ENCODE peak calls at places on chromosomes 11 and 22, in ten cellular contexts. One of them, this sample, is unnamed. For H3K4me1, the result is how much of the 10 kb centered on the place peaks cover.

GRCh38 chr22:41925783-41926460 is 684 bp downstream of the TNFRSF13C start:
- DNase-seq in testis: peak
- DNase-seq in body of pancreas: peak
- DNase-seq in colonic mucosa: peak
- DNase-seq in A549: peak
- DNase-seq in ovary: no peak
- DNase-seq in IMR-90: peak
- DNase-seq in HCT116: no peak
- DNase-seq in CD4-positive, CD25-positive, alpha-beta regulatory T cell: peak
- DNase-seq in lower lobe of right lung: peak
- DNase-seq in this sample: no peak

GRCh38 chr11:70105755-70106571 is 27.8 kb downstream of the ANO1 start:
- DNase-seq in lower lobe of right lung: no peak
- DNase-seq in testis: no peak
- DNase-seq in body of pancreas: peak
- DNase-seq in CD4-positive, CD25-positive, alpha-beta regulatory T cell: no peak
- DNase-seq in A549: no peak
- DNase-seq in HCT116: no peak
- DNase-seq in IMR-90: no peak
- DNase-seq in colonic mucosa: no peak
- DNase-seq in ovary: no peak
- DNase-seq in this sample: no peak

GRCh38 chr22:24772493-24773220 is 1.9 kb downstream of the PIWIL3 start:
- DNase-seq in body of pancreas: no peak
- DNase-seq in HCT116: peak
- DNase-seq in testis: no peak
- DNase-seq in ovary: no peak
- DNase-seq in lower lobe of right lung: no peak
- DNase-seq in A549: peak
- DNase-seq in CD4-positive, CD25-positive, alpha-beta regulatory T cell: no peak
- DNase-seq in colonic mucosa: no peak
- DNase-seq in IMR-90: peak
- DNase-seq in this sample: peak

GRCh38 chr11:6601041-6601461 is 2.4 kb downstream of the RRP8 start:
- DNase-seq in IMR-90: no peak
- DNase-seq in testis: no peak
- DNase-seq in A549: no peak
- DNase-seq in CD4-positive, CD25-positive, alpha-beta regulatory T cell: no peak
- DNase-seq in colonic mucosa: peak
- DNase-seq in body of pancreas: no peak
- DNase-seq in lower lobe of right lung: no peak
- DNase-seq in ovary: no peak
- DNase-seq in HCT116: no peak
- DNase-seq in this sample: no peak

GRCh38 chr11:127106938-127107337 is 106.4 kb upstream of the KIRREL3 start:
- DNase-seq in ovary: no peak
- DNase-seq in HCT116: no peak
- DNase-seq in body of pancreas: no peak
- DNase-seq in colonic mucosa: no peak
- DNase-seq in A549: no peak
- DNase-seq in CD4-positive, CD25-positive, alpha-beta regulatory T cell: no peak
- DNase-seq in testis: no peak
- DNase-seq in IMR-90: no peak
- DNase-seq in lower lobe of right lung: no peak
- DNase-seq in this sample: no peak

GRCh38 chr22:29121124-29121523 is 48.3 kb downstream of the KREMEN1 start:
- DNase-seq in body of pancreas: no peak
- DNase-seq in lower lobe of right lung: no peak
- DNase-seq in ovary: no peak
- DNase-seq in colonic mucosa: no peak
- DNase-seq in IMR-90: no peak
- DNase-seq in HCT116: no peak
- DNase-seq in CD4-positive, CD25-positive, alpha-beta regulatory T cell: no peak
- DNase-seq in testis: no peak
- DNase-seq in A549: no peak
- DNase-seq in this sample: no peak

GRCh38 chr11:45100338-45100737 is 46.1 kb upstream of the PRDM11 start:
- DNase-seq in lower lobe of right lung: no peak
- DNase-seq in HCT116: no peak
- DNase-seq in colonic mucosa: peak
- DNase-seq in A549: peak
- DNase-seq in CD4-positive, CD25-positive, alpha-beta regulatory T cell: peak
- DNase-seq in ovary: no peak
- DNase-seq in IMR-90: peak
- DNase-seq in body of pancreas: no peak
- DNase-seq in testis: no peak
- DNase-seq in this sample: no peak

GRCh38 chr11:99918761-99919160 is 768.3 kb upstream of the ARHGAP42 start:
- DNase-seq in A549: no peak
- DNase-seq in CD4-positive, CD25-positive, alpha-beta regulatory T cell: no peak
- DNase-seq in testis: no peak
- DNase-seq in lower lobe of right lung: no peak
- DNase-seq in ovary: no peak
- DNase-seq in body of pancreas: no peak
- DNase-seq in IMR-90: no peak
- DNase-seq in HCT116: no peak
- DNase-seq in colonic mucosa: no peak
- DNase-seq in this sample: no peak

GRCh38 chr22:23054531-23055257 is 15.6 kb upstream of the GNAZ start:
- DNase-seq in ovary: no peak
- DNase-seq in HCT116: no peak
- DNase-seq in lower lobe of right lung: no peak
- DNase-seq in IMR-90: no peak
- DNase-seq in CD4-positive, CD25-positive, alpha-beta regulatory T cell: no peak
- DNase-seq in colonic mucosa: peak
- DNase-seq in A549: no peak
- DNase-seq in testis: peak
- DNase-seq in body of pancreas: no peak
- DNase-seq in this sample: no peak

GRCh38 chr11:120112174-120112796 is 25.6 kb downstream of the TRIM29 start:
- DNase-seq in testis: no peak
- DNase-seq in body of pancreas: no peak
- DNase-seq in CD4-positive, CD25-positive, alpha-beta regulatory T cell: no peak
- DNase-seq in lower lobe of right lung: no peak
- DNase-seq in A549: no peak
- DNase-seq in HCT116: no peak
- DNase-seq in ovary: no peak
- DNase-seq in IMR-90: no peak
- DNase-seq in colonic mucosa: no peak
- DNase-seq in this sample: no peak

GRCh38 chr11:13238879-13239514 is 38.6 kb upstream of the BMAL1 start:
- DNase-seq in HCT116: peak
- DNase-seq in body of pancreas: peak
- DNase-seq in testis: peak
- DNase-seq in A549: peak
- DNase-seq in ovary: no peak
- DNase-seq in IMR-90: peak
- DNase-seq in lower lobe of right lung: peak
- DNase-seq in colonic mucosa: peak
- DNase-seq in CD4-positive, CD25-positive, alpha-beta regulatory T cell: peak
- DNase-seq in this sample: peak

GRCh38 chr11:23727821-23728220 is 769.0 kb upstream of the LUZP2 start:
- DNase-seq in colonic mucosa: no peak
- DNase-seq in lower lobe of right lung: no peak
- DNase-seq in HCT116: no peak
- DNase-seq in IMR-90: peak
- DNase-seq in testis: no peak
- DNase-seq in ovary: no peak
- DNase-seq in A549: peak
- DNase-seq in CD4-positive, CD25-positive, alpha-beta regulatory T cell: no peak
- DNase-seq in body of pancreas: no peak
- DNase-seq in this sample: no peak

GRCh38 chr22:46057206-46057605 is 80.2 kb upstream of the WNT7B start:
- DNase-seq in testis: peak
- DNase-seq in body of pancreas: peak
- DNase-seq in HCT116: no peak
- DNase-seq in CD4-positive, CD25-positive, alpha-beta regulatory T cell: no peak
- DNase-seq in A549: no peak
- DNase-seq in colonic mucosa: no peak
- DNase-seq in ovary: peak
- DNase-seq in lower lobe of right lung: peak
- DNase-seq in IMR-90: no peak
- DNase-seq in this sample: no peak

GRCh38 chr11:10155793-10156490 is 138.1 kb downstream of the SBF2 start:
- DNase-seq in body of pancreas: peak
- DNase-seq in A549: no peak
- DNase-seq in HCT116: peak
- DNase-seq in CD4-positive, CD25-positive, alpha-beta regulatory T cell: no peak
- DNase-seq in IMR-90: no peak
- DNase-seq in lower lobe of right lung: no peak
- DNase-seq in ovary: no peak
- DNase-seq in testis: no peak
- DNase-seq in colonic mucosa: no peak
- DNase-seq in this sample: no peak

GRCh38 chr11:71251761-71252433 is 480 bp downstream of the SHANK2 start:
- DNase-seq in body of pancreas: peak
- DNase-seq in lower lobe of right lung: no peak
- DNase-seq in colonic mucosa: peak
- DNase-seq in ovary: no peak
- DNase-seq in testis: no peak
- DNase-seq in HCT116: no peak
- DNase-seq in IMR-90: no peak
- DNase-seq in A549: peak
- DNase-seq in CD4-positive, CD25-positive, alpha-beta regulatory T cell: no peak
- DNase-seq in this sample: no peak

DNA sequence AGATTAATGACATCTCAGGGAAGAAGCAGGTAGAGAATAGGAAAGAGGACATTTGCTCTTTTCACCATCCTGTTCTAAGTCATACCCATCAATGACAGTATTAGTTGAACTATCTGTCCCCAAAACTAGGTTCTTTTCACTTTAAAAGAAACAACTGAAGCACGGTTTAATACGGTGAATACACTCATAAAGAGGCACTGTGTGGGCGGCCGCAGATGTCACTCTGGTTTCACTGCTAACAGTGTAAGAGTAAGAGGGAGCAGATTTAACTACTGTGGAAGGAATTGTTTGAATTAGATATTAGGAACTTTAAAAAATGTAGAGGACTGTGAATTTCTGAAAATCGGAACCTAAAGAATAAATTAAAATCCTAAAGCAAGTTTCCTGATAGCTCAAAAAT is 49.5 kb downstream of the VSIG10L2 start:
- DNase-seq in IMR-90: no peak
- DNase-seq in body of pancreas: no peak
- DNase-seq in testis: no peak
- DNase-seq in HCT116: no peak
- DNase-seq in CD4-positive, CD25-positive, alpha-beta regulatory T cell: peak
- DNase-seq in lower lobe of right lung: no peak
- DNase-seq in colonic mucosa: no peak
- DNase-seq in A549: no peak
- DNase-seq in ovary: no peak
- DNase-seq in this sample: no peak
- H3K4me1 ChIP-seq in IMR-90: under half
- H3K4me1 ChIP-seq in body of pancreas: under half
- H3K4me1 ChIP-seq in testis: under half
- H3K4me1 ChIP-seq in HCT116: under half
- H3K4me1 ChIP-seq in CD4-positive, CD25-positive, alpha-beta regulatory T cell: under half
- H3K4me1 ChIP-seq in lower lobe of right lung: under half
- H3K4me1 ChIP-seq in colonic mucosa: under half
- H3K4me1 ChIP-seq in A549: under half
- H3K4me1 ChIP-seq in ovary: under half
- H3K4me1 ChIP-seq in this sample: under half

GRCh38 chr11:122202161-122202950 is 86.3 kb upstream of the BLID start:
- DNase-seq in IMR-90: peak
- DNase-seq in ovary: peak
- DNase-seq in lower lobe of right lung: no peak
- DNase-seq in body of pancreas: no peak
- DNase-seq in testis: peak
- DNase-seq in colonic mucosa: peak
- DNase-seq in CD4-positive, CD25-positive, alpha-beta regulatory T cell: no peak
- DNase-seq in HCT116: peak
- DNase-seq in A549: peak
- DNase-seq in this sample: no peak
- H3K4me3 ChIP-seq in IMR-90: peak
- H3K4me3 ChIP-seq in ovary: peak
- H3K4me3 ChIP-seq in lower lobe of right lung: peak
- H3K4me3 ChIP-seq in body of pancreas: no peak
- H3K4me3 ChIP-seq in testis: peak
- H3K4me3 ChIP-seq in colonic mucosa: peak
- H3K4me3 ChIP-seq in CD4-positive, CD25-positive, alpha-beta regulatory T cell: no peak
- H3K4me3 ChIP-seq in HCT116: peak
- H3K4me3 ChIP-seq in A549: peak
- H3K4me3 ChIP-seq in this sample: no peak

DNA sequence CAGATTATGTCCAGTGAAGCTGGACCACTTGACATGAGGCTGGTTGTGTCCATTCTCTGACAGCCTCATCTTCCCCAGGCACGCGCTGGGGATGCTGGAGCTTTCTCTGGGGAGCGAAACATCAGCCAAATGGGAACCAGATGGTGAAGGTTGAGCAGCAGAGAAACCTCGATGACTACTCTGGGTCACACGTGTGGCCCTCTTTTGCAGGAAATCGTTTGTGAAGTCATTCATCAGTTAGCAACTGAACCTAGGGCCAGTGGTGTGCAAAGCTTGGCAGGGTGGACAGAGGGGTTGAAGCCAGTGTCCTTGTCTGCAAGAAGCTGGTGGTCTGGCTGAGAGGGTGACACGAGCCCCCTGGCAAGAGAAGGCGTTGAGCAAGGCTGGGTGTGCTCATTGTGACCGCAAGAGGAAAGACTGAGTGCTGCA is 109.8 kb downstream of the ZBTB16 start:
- DNase-seq in A549: no peak
- DNase-seq in ovary: no peak
- DNase-seq in HCT116: no peak
- DNase-seq in colonic mucosa: no peak
- DNase-seq in body of pancreas: peak
- DNase-seq in IMR-90: no peak
- DNase-seq in lower lobe of right lung: no peak
- DNase-seq in testis: no peak
- DNase-seq in CD4-positive, CD25-positive, alpha-beta regulatory T cell: no peak
- DNase-seq in this sample: no peak
- H3K27ac ChIP-seq in A549: no peak
- H3K27ac ChIP-seq in ovary: peak
- H3K27ac ChIP-seq in HCT116: no peak
- H3K27ac ChIP-seq in colonic mucosa: no peak
- H3K27ac ChIP-seq in body of pancreas: no peak
- H3K27ac ChIP-seq in IMR-90: no peak
- H3K27ac ChIP-seq in lower lobe of right lung: peak
- H3K27ac ChIP-seq in testis: peak
- H3K27ac ChIP-seq in CD4-positive, CD25-positive, alpha-beta regulatory T cell: no peak
- H3K27ac ChIP-seq in this sample: no peak

DNA sequence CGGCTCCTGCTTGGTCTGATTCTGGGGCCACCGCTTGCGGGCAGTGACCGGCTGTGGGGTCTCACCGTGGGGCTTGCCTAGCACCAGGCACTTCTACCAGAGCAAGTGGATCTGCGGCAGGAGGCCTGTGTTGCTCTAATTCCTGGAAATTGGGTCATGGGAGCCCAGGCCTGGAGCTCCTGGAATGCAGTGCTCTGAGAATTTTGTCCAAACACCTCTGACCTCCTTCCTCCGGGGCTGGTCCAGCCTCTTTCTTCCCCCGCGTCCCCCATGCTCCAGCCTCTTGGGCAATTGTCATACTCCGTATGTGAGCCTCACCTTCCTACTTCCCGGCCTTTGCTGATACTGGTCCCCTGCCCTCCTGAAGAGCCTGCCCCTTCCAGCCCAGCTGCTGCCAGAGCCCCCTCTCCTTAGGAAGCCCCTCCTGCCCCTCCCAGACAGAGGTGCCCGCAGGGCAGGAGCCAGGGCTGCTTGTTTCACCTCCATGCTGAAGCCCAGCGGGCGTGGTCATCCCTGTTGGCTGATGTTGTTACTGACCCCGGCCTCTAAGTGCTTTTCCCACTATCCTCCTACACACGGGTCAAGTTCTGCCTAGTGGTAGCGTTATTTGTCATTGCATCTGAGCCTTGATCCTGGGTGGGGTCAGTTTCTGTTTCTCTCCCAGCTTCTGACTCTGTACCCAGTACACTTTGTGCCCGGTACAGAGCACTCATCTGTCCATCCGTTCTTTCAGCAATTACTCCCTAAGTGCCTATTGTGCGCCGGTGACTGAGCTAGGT is 9.6 kb downstream of the MGAT3 start:
- DNase-seq in body of pancreas: no peak
- DNase-seq in HCT116: no peak
- DNase-seq in lower lobe of right lung: no peak
- DNase-seq in colonic mucosa: no peak
- DNase-seq in A549: no peak
- DNase-seq in testis: no peak
- DNase-seq in ovary: no peak
- DNase-seq in CD4-positive, CD25-positive, alpha-beta regulatory T cell: no peak
- DNase-seq in IMR-90: no peak
- DNase-seq in this sample: no peak
- H3K4me1 ChIP-seq in body of pancreas: under half
- H3K4me1 ChIP-seq in HCT116: under half
- H3K4me1 ChIP-seq in lower lobe of right lung: half or more
- H3K4me1 ChIP-seq in colonic mucosa: under half
- H3K4me1 ChIP-seq in A549: under half
- H3K4me1 ChIP-seq in testis: half or more
- H3K4me1 ChIP-seq in ovary: under half
- H3K4me1 ChIP-seq in CD4-positive, CD25-positive, alpha-beta regulatory T cell: under half
- H3K4me1 ChIP-seq in IMR-90: under half
- H3K4me1 ChIP-seq in this sample: under half

This sample was measured in iPS DF 6.9.